ENCODE peak calls at places on chromosome 15, in nine cellular contexts. O is HFF-Myc, S is esophagus squamous epithelium, Q is right atrium auricular region, X is psoas muscle, H is tibial artery, N is esophagus muscularis mucosa, W is fibroblast of lung, T is body of pancreas. U is an unnamed sample.

GRCh38 chr15:73392025-73392424 is 23.3 kb upstream of the HCN4 start:
- DNase-seq in O (no peak), S (no peak), Q (no peak), X (no peak), H (no peak), N (no peak), W (no peak), T (no peak), U (no peak)

GRCh38 chr15:40338921-40339620 is 1.7 kb downstream of the CCDC9B start:
- DNase-seq in O (no peak), S (no peak), Q (no peak), X (peak), H (no peak), N (no peak), W (peak), T (peak), U (no peak)

GRCh38 chr15:66772967-66773873 is 71.2 kb downstream of the SMAD6 start:
- DNase-seq in O (no peak), S (no peak), Q (no peak), X (peak), H (no peak), N (no peak), W (peak), T (peak), U (no peak)

GRCh38 chr15:57298843-57299550 is 77.3 kb upstream of the CGNL1 start:
- DNase-seq in O (no peak), S (no peak), Q (no peak), X (no peak), H (no peak), N (no peak), W (no peak), T (no peak), U (no peak)

GRCh38 chr15:74397239-74398068 is 30.0 kb upstream of the CYP11A1 start:
- DNase-seq in O (no peak), S (no peak), Q (no peak), X (no peak), H (no peak), N (no peak), W (no peak), T (no peak), U (no peak)

GRCh38 chr15:56906766-56907165 is 11.7 kb upstream of the TCF12 start:
- DNase-seq in O (no peak), S (no peak), Q (no peak), X (no peak), H (no peak), N (no peak), W (no peak), T (no peak), U (no peak)

GRCh38 chr15:60184579-60184978 is 180.5 kb downstream of the FOXB1 start:
- DNase-seq in O (no peak), S (no peak), Q (no peak), X (no peak), H (no peak), N (no peak), W (no peak), T (no peak), U (no peak)

GRCh38 chr15:64443747-64444621 is 16.4 kb upstream of the ZNF609 start:
- DNase-seq in O (peak), S (no peak), Q (no peak), X (no peak), H (no peak), N (no peak), W (peak), T (no peak), U (peak)

GRCh38 chr15:31251165-31251564 is 75.5 kb upstream of the KLF13 start:
- DNase-seq in O (no peak), S (no peak), Q (no peak), X (no peak), H (no peak), N (no peak), W (no peak), T (no peak), U (no peak)

GRCh38 chr15:59396660-59397059 is 24.0 kb upstream of the MYO1E start:
- DNase-seq in O (no peak), S (no peak), Q (no peak), X (no peak), H (no peak), N (no peak), W (no peak), T (no peak), U (no peak)

GRCh38 chr15:82530606-82531379 is 9.5 kb downstream of the RPS17 start:
- DNase-seq in O (no peak), S (no peak), Q (peak), X (peak), H (peak), N (no peak), W (peak), T (peak), U (no peak)

GRCh38 chr15:89299896-89300295 is 34.7 kb downstream of the POLG start:
- DNase-seq in O (peak), S (no peak), Q (no peak), X (no peak), H (no peak), N (no peak), W (peak), T (no peak), U (peak)

GRCh38 chr15:35209838-35210237 is 124.7 kb upstream of the NANOGP8 start:
- DNase-seq in O (no peak), S (no peak), Q (no peak), X (no peak), H (no peak), N (no peak), W (no peak), T (no peak), U (no peak)

GRCh38 chr15:101033801-101034200 is 114.6 kb downstream of the LRRK1 start:
- DNase-seq in O (no peak), S (no peak), Q (no peak), X (no peak), H (no peak), N (no peak), W (no peak), T (no peak), U (no peak)

GRCh38 chr15:101366853-101367252 is 71.8 kb upstream of the SNRPA1 start:
- DNase-seq in O (no peak), S (no peak), Q (no peak), X (peak), H (no peak), N (no peak), W (no peak), T (no peak), U (no peak)

GRCh38 chr15:75161788-75162414 is 39.8 kb upstream of the C15orf39 start:
- DNase-seq in O (no peak), S (no peak), Q (peak), X (no peak), H (no peak), N (no peak), W (peak), T (no peak), U (no peak)

GRCh38 chr15:60795889-60796288 is 316.9 kb upstream of the ICE2 start:
- DNase-seq in O (no peak), S (no peak), Q (no peak), X (no peak), H (no peak), N (no peak), W (no peak), T (no peak), U (no peak)

GRCh38 chr15:34085746-34086145 is 15.9 kb downstream of the EMC7 start:
- DNase-seq in O (peak), S (no peak), Q (no peak), X (no peak), H (no peak), N (no peak), W (peak), T (no peak), U (peak)

GRCh38 chr15:54159044-54159443 is 180.8 kb downstream of the UNC13C start:
- DNase-seq in O (no peak), S (no peak), Q (no peak), X (no peak), H (no peak), N (no peak), W (no peak), T (no peak), U (no peak)

GRCh38 chr15:39140060-39140604 is 440.7 kb upstream of the THBS1 start:
- DNase-seq in O (peak), S (no peak), Q (no peak), X (no peak), H (no peak), N (no peak), W (peak), T (no peak), U (peak)

GRCh38 chr15:66269326-66270090 is 16.0 kb upstream of the MEGF11 start:
- DNase-seq in O (peak), S (no peak), Q (no peak), X (no peak), H (no peak), N (no peak), W (peak), T (no peak), U (no peak)

GRCh38 chr15:58136731-58137130 is 1.4 kb upstream of the AQP9 start:
- DNase-seq in O (no peak), S (no peak), Q (no peak), X (no peak), H (no peak), N (no peak), W (no peak), T (no peak), U (no peak)

GRCh38 chr15:96701443-96701842 is 370.9 kb downstream of the NR2F2 start:
- DNase-seq in O (no peak), S (no peak), Q (no peak), X (no peak), H (no peak), N (no peak), W (peak), T (no peak), U (no peak)

GRCh38 chr15:73049564-73050215 is 2.6 kb upstream of the NEO1 start:
- DNase-seq in O (no peak), S (no peak), Q (no peak), X (no peak), H (no peak), N (no peak), W (no peak), T (no peak), U (no peak)

GRCh38 chr15:76514292-76514691 is 177.7 kb downstream of the ISL2 start:
- DNase-seq in O (no peak), S (no peak), Q (no peak), X (no peak), H (no peak), N (no peak), W (no peak), T (peak), U (no peak)

GRCh38 chr15:48869966-48870365 is 8.0 kb upstream of the EID1 start:
- DNase-seq in O (no peak), S (no peak), Q (no peak), X (no peak), H (no peak), N (no peak), W (no peak), T (no peak), U (no peak)

GRCh38 chr15:43441316-43441715 is 51.6 kb downstream of the TP53BP1 start:
- DNase-seq in O (peak), S (no peak), Q (no peak), X (no peak), H (no peak), N (no peak), W (peak), T (no peak), U (peak)

GRCh38 chr15:41572866-41573265 is 13.9 kb downstream of the TYRO3 start:
- DNase-seq in O (no peak), S (no peak), Q (no peak), X (no peak), H (no peak), N (no peak), W (no peak), T (no peak), U (no peak)

GRCh38 chr15:68183886-68184285 is 21.2 kb downstream of the CALML4 start:
- DNase-seq in O (no peak), S (no peak), Q (no peak), X (no peak), H (no peak), N (no peak), W (peak), T (no peak), U (no peak)

GRCh38 chr15:40489274-40490175 is 18.7 kb downstream of the CHST14 start:
- DNase-seq in O (no peak), S (no peak), Q (no peak), X (no peak), H (no peak), N (no peak), W (no peak), T (no peak), U (no peak)

GRCh38 chr15:43169888-43170287 is 15.3 kb upstream of the CCNDBP1 start:
- DNase-seq in O (no peak), S (no peak), Q (no peak), X (no peak), H (no peak), N (no peak), W (no peak), T (no peak), U (no peak)

GRCh38 chr15:57477736-57478522 is 101.6 kb downstream of the CGNL1 start:
- DNase-seq in O (no peak), S (no peak), Q (no peak), X (no peak), H (no peak), N (no peak), W (no peak), T (peak), U (no peak)

GRCh38 chr15:95025924-95026728 is 794.8 kb downstream of the MCTP2 start:
- DNase-seq in O (peak), S (no peak), Q (no peak), X (no peak), H (peak), N (no peak), W (peak), T (peak), U (peak)
- TF ChIP-seq CTCF in O (peak), S (no peak), Q (peak), X (peak), H (peak), N (peak), W (peak), T (peak), U (peak)

GRCh38 chr15:78440375-78441373 is 2.7 kb downstream of the IREB2 start:
- DNase-seq in O (no peak), S (no peak), Q (no peak), X (no peak), H (no peak), N (no peak), W (no peak), T (no peak), U (no peak)
- H3K4me3 ChIP-seq in O (peak), S (no peak), Q (no peak), X (no peak), H (no peak), N (no peak), W (no peak), T (no peak), U (no peak)

DNA sequence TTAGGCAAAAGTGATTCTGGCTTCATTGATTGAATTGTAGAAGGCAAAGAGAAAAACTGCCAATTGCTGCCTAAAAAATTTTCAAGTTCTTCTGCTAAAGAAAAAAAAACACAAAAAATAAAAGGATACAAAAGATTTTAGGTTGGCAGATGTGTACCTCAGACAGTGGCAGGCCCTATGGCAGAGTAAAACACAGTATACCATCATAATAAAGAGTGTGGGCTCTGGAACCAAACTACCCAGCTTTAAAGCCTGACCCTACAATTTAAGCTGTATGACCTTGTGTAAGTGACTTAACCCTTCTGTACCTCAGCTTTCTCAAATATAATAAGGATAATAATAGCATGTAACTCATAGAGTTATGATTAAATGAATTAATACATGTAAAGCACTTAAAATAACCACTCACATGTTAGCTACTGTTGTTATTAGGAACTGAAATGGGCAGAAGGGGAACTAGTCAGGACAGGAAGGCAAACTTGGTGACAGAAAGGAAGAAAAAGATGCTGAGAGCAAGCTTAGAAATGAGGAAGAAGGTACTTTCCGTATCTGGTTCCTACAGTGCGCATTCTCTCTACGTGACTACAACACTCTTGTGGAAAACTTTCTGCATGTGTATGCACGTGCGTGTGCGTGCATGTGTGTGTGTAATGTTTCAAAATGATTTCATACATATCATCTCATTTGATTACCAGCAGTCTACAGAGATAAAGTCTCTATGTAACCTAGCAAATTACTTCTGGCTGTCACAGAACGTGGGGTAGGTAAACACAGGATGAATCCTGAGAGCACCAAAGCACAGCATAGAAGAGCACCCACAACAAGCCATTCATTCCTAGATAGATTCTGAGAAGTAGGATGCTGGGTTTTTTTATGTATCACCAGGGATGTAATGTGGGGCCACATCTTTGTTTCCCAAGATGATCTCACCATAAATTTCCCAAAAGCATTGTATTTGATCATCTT is 13.7 kb upstream of the GATM start:
- DNase-seq in O (no peak), S (no peak), Q (no peak), X (no peak), H (no peak), N (no peak), W (no peak), T (no peak), U (no peak)
- TF ChIP-seq CTCF in O (no peak), S (no peak), Q (no peak), X (no peak), H (no peak), N (no peak), W (no peak), T (no peak), U (no peak)

DNA sequence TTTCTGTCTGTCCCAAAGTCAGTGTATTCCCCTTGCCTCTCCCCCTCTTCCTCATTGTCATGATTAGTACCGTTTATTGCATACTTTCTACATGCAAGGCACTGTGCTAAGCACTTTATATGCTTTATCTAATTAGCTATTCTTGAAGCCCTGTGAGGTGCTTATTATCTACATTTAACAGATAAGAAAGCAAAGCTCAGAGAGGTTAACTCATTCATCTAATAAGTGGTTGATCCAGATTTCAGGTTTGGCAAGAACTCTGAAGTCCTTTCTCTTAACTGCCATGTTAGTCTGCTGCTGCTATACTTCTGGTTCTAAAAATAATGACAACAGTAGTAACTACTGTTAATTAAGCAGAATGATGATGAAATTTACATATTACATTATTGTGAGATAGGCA is 13.5 kb downstream of the IQGAP1 start:
- DNase-seq in O (no peak), S (no peak), Q (no peak), X (no peak), H (no peak), N (no peak), W (no peak), T (no peak), U (no peak)
- H3K4me3 ChIP-seq in O (no peak), S (no peak), Q (no peak), X (peak), H (no peak), N (no peak), W (no peak), T (no peak), U (no peak)

GRCh38 chr15:71802770-71803169 is 7.6 kb upstream of the NR2E3 start:
- DNase-seq in O (no peak), S (no peak), Q (no peak), X (no peak), H (no peak), N (no peak), W (no peak), T (peak), U (no peak)
- TF ChIP-seq CTCF in O (peak), S (no peak), Q (peak), X (peak), H (no peak), N (no peak), W (peak), T (peak), U (peak)

DNA sequence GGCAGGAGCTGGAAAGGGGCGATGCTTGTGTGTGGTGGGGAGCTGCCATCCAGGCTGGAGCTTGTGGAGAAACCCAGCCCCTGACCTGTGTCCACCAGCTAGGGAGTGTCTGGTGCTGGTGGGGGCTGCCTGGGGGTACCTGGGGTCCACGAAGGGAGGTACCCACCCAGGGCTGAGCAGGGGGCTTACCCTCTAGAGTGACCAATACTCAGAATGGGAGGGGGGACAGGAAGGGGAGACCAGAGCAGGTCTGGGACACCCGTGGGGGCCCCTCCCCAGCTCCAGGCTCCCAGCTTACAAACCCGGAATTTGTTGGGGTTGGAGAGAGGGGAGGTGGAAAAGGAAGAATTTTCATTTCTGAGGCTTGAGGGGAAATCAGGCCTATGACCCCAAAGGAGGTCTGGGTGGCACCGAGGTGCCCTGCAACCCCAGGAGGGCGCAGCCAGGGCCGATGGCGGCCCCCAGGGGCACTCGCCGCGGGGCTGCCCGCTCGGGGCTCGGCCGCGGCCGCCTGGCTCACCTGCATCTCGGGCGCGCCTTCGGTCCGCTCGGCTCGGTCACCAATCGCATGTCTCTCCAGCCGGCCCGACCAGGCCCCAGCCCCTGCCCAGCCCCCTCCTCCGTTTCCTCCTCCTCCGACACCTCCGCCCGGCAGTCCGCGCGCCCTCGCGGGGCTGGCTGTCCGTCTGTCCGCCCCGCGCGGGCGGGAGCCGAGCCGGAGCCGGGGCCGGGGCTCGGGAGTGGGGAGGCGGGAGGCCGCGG is 741 bp downstream of the LINGO1 start:
- DNase-seq in O (no peak), S (no peak), Q (no peak), X (no peak), H (no peak), N (no peak), W (no peak), T (peak), U (no peak)
- H3K4me3 ChIP-seq in O (no peak), S (peak), Q (peak), X (peak), H (peak), N (peak), W (no peak), T (no peak), U (no peak)